ENCODE peak calls at places on chromosomes 5 and 9, in nine cellular contexts. One of them, this sample, is unnamed.

GRCh38 chr5:158013939-158014338 is 155.0 kb upstream of the CLINT1 start:
- DNase-seq in lower lobe of right lung: no peak
- DNase-seq in uterus: no peak
- DNase-seq in pancreas: peak; percentile 18
- DNase-seq in heart left ventricle: peak; percentile 30
- DNase-seq in IMR-90: peak; percentile 12
- DNase-seq in heart right ventricle: peak; percentile 32
- DNase-seq in Panc1: no peak
- DNase-seq in breast epithelium: no peak
- DNase-seq in this sample: no peak

GRCh38 chr5:163347671-163348070 is 89.7 kb upstream of the CCNG1 start:
- DNase-seq in Panc1: peak; percentile 42
- DNase-seq in lower lobe of right lung: no peak
- DNase-seq in heart left ventricle: peak; percentile 32
- DNase-seq in IMR-90: peak; percentile 55
- DNase-seq in pancreas: peak; percentile 51
- DNase-seq in breast epithelium: no peak
- DNase-seq in heart right ventricle: peak; percentile 35
- DNase-seq in uterus: no peak
- DNase-seq in this sample: no peak

GRCh38 chr5:1732955-1733354 is 66.7 kb downstream of the MRPL36 start:
- DNase-seq in pancreas: no peak
- DNase-seq in heart right ventricle: no peak
- DNase-seq in IMR-90: no peak
- DNase-seq in uterus: no peak
- DNase-seq in heart left ventricle: no peak
- DNase-seq in Panc1: no peak
- DNase-seq in lower lobe of right lung: peak; percentile 30
- DNase-seq in breast epithelium: no peak
- DNase-seq in this sample: no peak

GRCh38 chr5:147530801-147531389 is 21.0 kb upstream of the DPYSL3 start:
- DNase-seq in pancreas: no peak
- DNase-seq in IMR-90: peak; percentile 94
- DNase-seq in heart left ventricle: no peak
- DNase-seq in Panc1: no peak
- DNase-seq in heart right ventricle: no peak
- DNase-seq in uterus: no peak
- DNase-seq in breast epithelium: no peak
- DNase-seq in lower lobe of right lung: no peak
- DNase-seq in this sample: no peak

GRCh38 chr5:139443766-139444473 is 4.6 kb upstream of the DNAJC18 start:
- DNase-seq in lower lobe of right lung: no peak
- DNase-seq in heart left ventricle: no peak
- DNase-seq in breast epithelium: no peak
- DNase-seq in uterus: no peak
- DNase-seq in IMR-90: peak; percentile 80
- DNase-seq in Panc1: no peak
- DNase-seq in pancreas: no peak
- DNase-seq in heart right ventricle: no peak
- DNase-seq in this sample: no peak

GRCh38 chr5:137410234-137411010 is 88.7 kb downstream of the SPOCK1 start:
- DNase-seq in lower lobe of right lung: no peak
- DNase-seq in heart right ventricle: no peak
- DNase-seq in breast epithelium: no peak
- DNase-seq in IMR-90: no peak
- DNase-seq in uterus: no peak
- DNase-seq in pancreas: no peak
- DNase-seq in Panc1: no peak
- DNase-seq in heart left ventricle: no peak
- DNase-seq in this sample: no peak

GRCh38 chr5:173581408-173582197 is 34.8 kb downstream of the BOD1 start:
- DNase-seq in IMR-90: peak; percentile 27
- DNase-seq in uterus: no peak
- DNase-seq in heart left ventricle: no peak
- DNase-seq in heart right ventricle: no peak
- DNase-seq in lower lobe of right lung: no peak
- DNase-seq in Panc1: no peak
- DNase-seq in breast epithelium: no peak
- DNase-seq in pancreas: peak; percentile 40
- DNase-seq in this sample: no peak

GRCh38 chr5:32791536-32792240 is 80.6 kb downstream of the NPR3 start:
- DNase-seq in lower lobe of right lung: no peak
- DNase-seq in Panc1: no peak
- DNase-seq in heart right ventricle: no peak
- DNase-seq in breast epithelium: no peak
- DNase-seq in heart left ventricle: no peak
- DNase-seq in uterus: no peak
- DNase-seq in pancreas: no peak
- DNase-seq in IMR-90: peak; percentile 49
- DNase-seq in this sample: no peak

GRCh38 chr5:10635257-10635860 is 71.5 kb downstream of the ANKRD33B start:
- DNase-seq in Panc1: no peak
- DNase-seq in breast epithelium: no peak
- DNase-seq in IMR-90: peak; percentile 80
- DNase-seq in uterus: no peak
- DNase-seq in heart right ventricle: no peak
- DNase-seq in heart left ventricle: no peak
- DNase-seq in pancreas: no peak
- DNase-seq in lower lobe of right lung: no peak
- DNase-seq in this sample: no peak

GRCh38 chr5:144156767-144157171 is 13.7 kb downstream of the YIPF5 start:
- DNase-seq in heart left ventricle: no peak
- DNase-seq in Panc1: no peak
- DNase-seq in breast epithelium: no peak
- DNase-seq in heart right ventricle: no peak
- DNase-seq in lower lobe of right lung: no peak
- DNase-seq in IMR-90: peak; percentile 53
- DNase-seq in pancreas: no peak
- DNase-seq in uterus: no peak
- DNase-seq in this sample: no peak

GRCh38 chr9:123525424-123525823 is 169.4 kb downstream of the CRB2 start:
- DNase-seq in lower lobe of right lung: no peak
- DNase-seq in breast epithelium: no peak
- DNase-seq in IMR-90: no peak
- DNase-seq in heart left ventricle: no peak
- DNase-seq in heart right ventricle: no peak
- DNase-seq in uterus: no peak
- DNase-seq in pancreas: no peak
- DNase-seq in Panc1: no peak
- DNase-seq in this sample: no peak

GRCh38 chr9:69421908-69422801 is 97.1 kb downstream of the ENTREP1 start:
- DNase-seq in uterus: peak; percentile 56
- DNase-seq in pancreas: peak; percentile 62
- DNase-seq in breast epithelium: no peak
- DNase-seq in lower lobe of right lung: no peak
- DNase-seq in heart right ventricle: peak; percentile 67
- DNase-seq in IMR-90: peak; percentile 59
- DNase-seq in heart left ventricle: peak; percentile 57
- DNase-seq in Panc1: peak; percentile 22
- DNase-seq in this sample: no peak

GRCh38 chr5:74107899-74108298 is 481.9 kb downstream of the ARHGEF28 start:
- DNase-seq in pancreas: no peak
- DNase-seq in breast epithelium: no peak
- DNase-seq in heart left ventricle: peak; percentile 23
- DNase-seq in heart right ventricle: no peak
- DNase-seq in IMR-90: no peak
- DNase-seq in Panc1: no peak
- DNase-seq in uterus: no peak
- DNase-seq in lower lobe of right lung: no peak
- DNase-seq in this sample: no peak

GRCh38 chr5:61525573-61526142 is 193.6 kb downstream of the ZSWIM6 start:
- DNase-seq in breast epithelium: no peak
- DNase-seq in lower lobe of right lung: no peak
- DNase-seq in heart left ventricle: no peak
- DNase-seq in heart right ventricle: no peak
- DNase-seq in uterus: no peak
- DNase-seq in Panc1: no peak
- DNase-seq in pancreas: no peak
- DNase-seq in IMR-90: peak; percentile 7
- DNase-seq in this sample: no peak

GRCh38 chr9:129378241-129378661 is 200.2 kb upstream of the IER5L start:
- DNase-seq in breast epithelium: no peak
- DNase-seq in IMR-90: no peak
- DNase-seq in uterus: no peak
- DNase-seq in pancreas: no peak
- DNase-seq in Panc1: no peak
- DNase-seq in heart left ventricle: no peak
- DNase-seq in lower lobe of right lung: no peak
- DNase-seq in heart right ventricle: no peak
- DNase-seq in this sample: peak; percentile 76

GRCh38 chr5:107794731-107795130 is 124.0 kb upstream of the EFNA5 start:
- DNase-seq in lower lobe of right lung: no peak
- DNase-seq in heart right ventricle: no peak
- DNase-seq in breast epithelium: no peak
- DNase-seq in uterus: no peak
- DNase-seq in IMR-90: no peak
- DNase-seq in Panc1: no peak
- DNase-seq in heart left ventricle: no peak
- DNase-seq in pancreas: no peak
- DNase-seq in this sample: no peak

GRCh38 chr9:36632892-36633291 is 60.2 kb downstream of the MELK start:
- DNase-seq in heart left ventricle: no peak
- DNase-seq in heart right ventricle: no peak
- DNase-seq in lower lobe of right lung: no peak
- DNase-seq in IMR-90: peak; percentile 51
- DNase-seq in uterus: no peak
- DNase-seq in pancreas: no peak
- DNase-seq in breast epithelium: no peak
- DNase-seq in Panc1: no peak
- DNase-seq in this sample: no peak

GRCh38 chr5:75414241-75414640 is 77.2 kb downstream of the HMGCR start:
- DNase-seq in heart left ventricle: no peak
- DNase-seq in pancreas: no peak
- DNase-seq in Panc1: no peak
- DNase-seq in breast epithelium: no peak
- DNase-seq in heart right ventricle: no peak
- DNase-seq in lower lobe of right lung: no peak
- DNase-seq in IMR-90: no peak
- DNase-seq in uterus: no peak
- DNase-seq in this sample: no peak

DNA sequence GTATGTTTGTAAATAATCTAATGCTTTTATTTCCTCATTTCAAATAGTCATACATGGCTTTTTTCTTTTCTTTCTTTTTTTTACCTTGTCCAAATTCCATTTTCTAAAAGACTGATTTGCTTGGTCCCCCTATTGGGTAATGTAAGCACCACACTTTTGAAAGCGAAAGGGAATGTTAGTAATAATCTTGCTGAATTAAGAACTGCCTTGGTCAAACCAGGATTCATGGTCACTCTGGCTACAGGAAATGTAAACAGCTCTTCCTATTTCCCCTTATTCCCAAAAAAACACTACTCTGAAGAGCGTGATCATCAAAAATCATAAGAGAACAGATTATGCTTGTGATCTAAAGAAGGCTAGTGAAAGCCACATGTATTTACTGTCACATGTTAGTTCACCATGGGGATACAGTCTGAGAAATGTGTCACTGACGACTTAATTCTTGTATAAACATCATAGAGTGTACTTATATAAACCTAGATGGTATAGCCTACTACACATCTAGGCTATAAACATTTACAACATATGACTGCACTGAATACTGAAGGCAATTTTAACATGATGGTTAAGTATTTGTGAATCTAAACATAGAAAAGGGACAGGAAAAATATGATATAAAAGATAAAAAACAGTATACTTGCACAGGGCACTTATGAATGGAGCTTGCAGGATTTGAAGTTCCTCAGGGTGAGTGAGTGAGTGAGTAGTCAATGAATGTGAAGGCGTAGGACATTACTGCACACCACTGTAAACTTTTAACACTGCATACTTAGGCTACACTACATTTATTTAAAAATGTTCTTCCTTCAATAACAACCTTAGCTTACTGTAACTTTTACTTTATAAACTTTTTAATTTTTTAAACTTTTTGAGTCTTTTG is 75.3 kb downstream of the HMGCR start:
- DNase-seq in heart left ventricle: no peak
- DNase-seq in breast epithelium: no peak
- DNase-seq in Panc1: peak; percentile 87
- DNase-seq in lower lobe of right lung: no peak
- DNase-seq in pancreas: no peak
- DNase-seq in IMR-90: peak; percentile 91
- DNase-seq in uterus: no peak
- DNase-seq in heart right ventricle: no peak
- DNase-seq in this sample: no peak
- TF ChIP-seq CTCF in heart left ventricle: no peak
- TF ChIP-seq CTCF in breast epithelium: no peak
- TF ChIP-seq CTCF in Panc1: no peak
- TF ChIP-seq CTCF in lower lobe of right lung: no peak
- TF ChIP-seq CTCF in pancreas: no peak
- TF ChIP-seq CTCF in IMR-90: peak; percentile 16
- TF ChIP-seq CTCF in uterus: no peak
- TF ChIP-seq CTCF in heart right ventricle: no peak
- TF ChIP-seq CTCF in this sample: no peak

DNA sequence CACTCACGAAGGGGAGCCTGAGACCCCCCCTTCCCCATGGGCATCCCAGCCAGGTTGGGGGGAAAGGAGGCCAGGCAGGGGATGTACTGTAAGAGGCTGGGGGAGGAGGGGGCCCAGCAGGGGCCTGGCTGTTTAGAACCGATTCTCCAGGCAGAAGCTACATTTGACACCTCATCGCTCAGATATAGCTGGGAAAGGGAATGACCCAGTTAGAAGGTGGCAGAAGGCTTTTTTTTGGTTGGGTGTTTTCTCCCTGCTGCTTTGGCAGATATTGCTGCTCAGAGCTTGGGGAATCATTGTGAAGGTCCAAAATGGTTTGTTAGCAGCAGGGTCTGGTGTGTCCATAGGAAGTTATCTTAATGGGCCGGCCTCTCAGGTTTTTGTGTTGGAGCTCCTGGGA is 6.0 kb downstream of the CDX1 start:
- DNase-seq in breast epithelium: no peak
- DNase-seq in heart left ventricle: no peak
- DNase-seq in IMR-90: no peak
- DNase-seq in Panc1: no peak
- DNase-seq in pancreas: no peak
- DNase-seq in uterus: no peak
- DNase-seq in lower lobe of right lung: no peak
- DNase-seq in heart right ventricle: no peak
- DNase-seq in this sample: no peak
- H3K27ac ChIP-seq in breast epithelium: no peak overlapping the region
- H3K27ac ChIP-seq in heart left ventricle: no peak overlapping the region
- H3K27ac ChIP-seq in IMR-90: no peak overlapping the region
- H3K27ac ChIP-seq in Panc1: no peak overlapping the region
- H3K27ac ChIP-seq in pancreas: no peak overlapping the region
- H3K27ac ChIP-seq in uterus: no peak overlapping the region
- H3K27ac ChIP-seq in lower lobe of right lung: no peak overlapping the region
- H3K27ac ChIP-seq in heart right ventricle: no peak overlapping the region
- H3K27ac ChIP-seq in this sample: no peak overlapping the region

GRCh38 chr9:88874391-88874790 is 116.9 kb upstream of the S1PR3 start:
- DNase-seq in IMR-90: peak; percentile 10
- DNase-seq in Panc1: no peak
- DNase-seq in pancreas: no peak
- DNase-seq in uterus: no peak
- DNase-seq in heart left ventricle: no peak
- DNase-seq in heart right ventricle: no peak
- DNase-seq in breast epithelium: no peak
- DNase-seq in lower lobe of right lung: no peak
- DNase-seq in this sample: no peak
- TF ChIP-seq CTCF in IMR-90: no peak
- TF ChIP-seq CTCF in Panc1: peak; percentile 24
- TF ChIP-seq CTCF in pancreas: no peak
- TF ChIP-seq CTCF in uterus: no peak
- TF ChIP-seq CTCF in heart left ventricle: peak; percentile 26
- TF ChIP-seq CTCF in heart right ventricle: no peak
- TF ChIP-seq CTCF in breast epithelium: no peak
- TF ChIP-seq CTCF in lower lobe of right lung: no peak
- TF ChIP-seq CTCF in this sample: no peak

GRCh38 chr9:6006968-6007769 is 8.3 kb downstream of the RANBP6 start:
- DNase-seq in heart left ventricle: peak; percentile 86
- DNase-seq in IMR-90: peak; percentile 71
- DNase-seq in heart right ventricle: peak; percentile 81
- DNase-seq in breast epithelium: peak; percentile 86
- DNase-seq in uterus: peak; percentile 68
- DNase-seq in pancreas: peak; percentile 83
- DNase-seq in Panc1: no peak
- DNase-seq in lower lobe of right lung: peak; percentile 93
- DNase-seq in this sample: peak; percentile 97
- H3K27ac ChIP-seq in heart left ventricle: peak overlapping the region; percentile 95
- H3K27ac ChIP-seq in IMR-90: peak overlapping the region; percentile 71
- H3K27ac ChIP-seq in heart right ventricle: peak overlapping the region; percentile 98
- H3K27ac ChIP-seq in breast epithelium: peak overlapping the region; percentile 98
- H3K27ac ChIP-seq in uterus: peak overlapping the region; percentile 100
- H3K27ac ChIP-seq in pancreas: peak overlapping the region; percentile 95
- H3K27ac ChIP-seq in Panc1: no peak overlapping the region
- H3K27ac ChIP-seq in lower lobe of right lung: peak overlapping the region; percentile 90
- H3K27ac ChIP-seq in this sample: peak overlapping the region; percentile 92